ENCODE peak calls at places on chromosome 17, in ten cellular contexts. H is esophagus muscularis mucosa, V is GM12878, T is K562, C is HepG2, W is stomach, Z is transverse colon, G is suprapubic skin, K is H1, P is sigmoid colon. E is an unnamed sample.

GRCh38 chr17:14321980-14322776 is 21.3 kb downstream of the HS3ST3B1 start:
- DNase-seq in H (no peak), V (no peak), T (no peak), C (no peak), W (no peak), Z (no peak), G (no peak), K (no peak), P (no peak), E (no peak)

GRCh38 chr17:6147054-6147453 is 76.9 kb downstream of the WSCD1 start:
- DNase-seq in H (no peak), V (no peak), T (no peak), C (no peak), W (no peak), Z (no peak), G (no peak), K (no peak), P (no peak), E (no peak)

GRCh38 chr17:80123791-80124190 is 22.4 kb downstream of the GAA start:
- DNase-seq in H (no peak), V (no peak), T (no peak), C (no peak), W (peak; percentile 25), Z (no peak), G (no peak), K (no peak), P (peak; percentile 68), E (no peak)

GRCh38 chr17:62628845-62629555 is 1.5 kb downstream of the MRC2 start:
- DNase-seq in H (no peak), V (no peak), T (no peak), C (no peak), W (no peak), Z (no peak), G (no peak), K (no peak), P (no peak), E (no peak)

GRCh38 chr17:62895256-62895649 is 70.8 kb upstream of the TANC2 start:
- DNase-seq in H (no peak), V (no peak), T (no peak), C (no peak), W (no peak), Z (no peak), G (no peak), K (no peak), P (no peak), E (no peak)

GRCh38 chr17:60398227-60398959 is 6.5 kb upstream of the USP32 start:
- DNase-seq in H (no peak), V (peak; percentile 71), T (no peak), C (no peak), W (no peak), Z (no peak), G (no peak), K (no peak), P (no peak), E (no peak)

GRCh38 chr17:81513669-81514484 is 1.3 kb upstream of the ACTG1 start:
- DNase-seq in H (no peak), V (no peak), T (no peak), C (peak; percentile 72), W (peak; percentile 80), Z (peak; percentile 66), G (peak; percentile 86), K (no peak), P (peak; percentile 83), E (peak; percentile 62)

GRCh38 chr17:75270218-75270965 is 639 bp downstream of the MIF4GD start:
- DNase-seq in H (no peak), V (no peak), T (peak; percentile 78), C (peak; percentile 88), W (peak; percentile 66), Z (peak; percentile 78), G (peak; percentile 85), K (no peak), P (peak; percentile 88), E (peak; percentile 79)

GRCh38 chr17:58010067-58010799 is 3.2 kb upstream of the SRSF1 start:
- DNase-seq in H (no peak), V (no peak), T (no peak), C (no peak), W (no peak), Z (no peak), G (no peak), K (no peak), P (no peak), E (no peak)

GRCh38 chr17:58005728-58006562 is 1.1 kb downstream of the SRSF1 start:
- DNase-seq in H (no peak), V (no peak), T (no peak), C (no peak), W (no peak), Z (no peak), G (no peak), K (no peak), P (no peak), E (no peak)

GRCh38 chr17:58006924-58007780 is at the start of gene SRSF1:
- DNase-seq in H (peak; percentile 98), V (peak; percentile 97), T (peak; percentile 90), C (peak; percentile 97), W (peak; percentile 97), Z (peak; percentile 98), G (peak; percentile 98), K (peak; percentile 87), P (peak; percentile 99), E (peak; percentile 96)

GRCh38 chr17:58006563-58006923 is 503 bp downstream of the SRSF1 start:
- DNase-seq in H (peak; percentile 95), V (no peak), T (peak; percentile 66), C (peak; percentile 77), W (peak; percentile 73), Z (peak; percentile 77), G (peak; percentile 85), K (no peak), P (peak; percentile 89), E (no peak)

DNA sequence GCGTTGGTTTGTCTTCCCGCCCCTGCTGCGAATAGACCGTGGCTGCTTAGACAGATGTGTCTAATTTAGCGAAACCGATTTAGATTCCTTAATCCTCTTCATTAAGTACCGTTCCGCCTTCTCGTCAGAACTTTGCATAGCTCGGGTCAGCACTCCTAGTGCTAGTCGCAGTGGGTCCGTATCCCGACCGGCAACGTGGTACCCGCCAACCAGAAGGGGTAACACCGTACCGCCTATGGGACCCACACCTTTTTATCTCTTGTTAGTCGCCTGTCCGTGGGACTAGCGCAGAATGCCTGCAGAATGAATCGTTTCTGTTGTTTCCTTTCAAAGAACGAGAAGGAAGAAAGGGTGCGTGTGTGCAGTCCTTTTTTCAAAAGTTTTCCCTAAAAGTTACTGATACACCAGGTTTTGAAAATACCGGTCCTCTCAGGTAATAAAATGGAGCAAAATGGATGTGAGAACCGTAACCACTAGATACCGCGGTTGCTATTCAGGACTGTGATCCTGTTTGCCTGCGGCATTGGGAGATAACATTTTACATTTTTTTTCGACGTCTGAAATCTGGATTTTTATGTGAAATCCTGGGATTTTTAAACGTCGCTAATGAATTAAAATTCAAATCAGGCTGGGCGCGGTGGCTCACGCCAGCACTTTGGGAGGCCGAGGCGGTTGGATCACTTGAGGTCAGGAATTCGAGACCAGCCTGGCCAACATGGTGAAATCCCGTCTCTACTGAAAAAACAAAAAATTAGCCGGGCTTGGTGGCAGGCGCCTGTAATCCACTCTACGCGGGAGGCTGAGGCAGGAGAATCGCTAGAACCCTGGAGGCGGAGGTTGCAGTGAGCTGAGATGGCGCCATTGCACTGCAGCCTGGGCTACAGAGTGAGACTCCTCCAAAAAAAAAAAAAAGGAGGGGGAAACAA is 998 bp upstream of the SRSF1 start:
- DNase-seq in H (no peak), V (no peak), T (no peak), C (no peak), W (no peak), Z (no peak), G (no peak), K (no peak), P (no peak), E (no peak)
- TF ChIP-seq POLR2AphosphoS5 in H (no peak), V (no peak), T (peak; percentile 34), C (no peak), W (no peak), Z (no peak), G (no peak), K (no peak), P (no peak), E (no peak)

DNA sequence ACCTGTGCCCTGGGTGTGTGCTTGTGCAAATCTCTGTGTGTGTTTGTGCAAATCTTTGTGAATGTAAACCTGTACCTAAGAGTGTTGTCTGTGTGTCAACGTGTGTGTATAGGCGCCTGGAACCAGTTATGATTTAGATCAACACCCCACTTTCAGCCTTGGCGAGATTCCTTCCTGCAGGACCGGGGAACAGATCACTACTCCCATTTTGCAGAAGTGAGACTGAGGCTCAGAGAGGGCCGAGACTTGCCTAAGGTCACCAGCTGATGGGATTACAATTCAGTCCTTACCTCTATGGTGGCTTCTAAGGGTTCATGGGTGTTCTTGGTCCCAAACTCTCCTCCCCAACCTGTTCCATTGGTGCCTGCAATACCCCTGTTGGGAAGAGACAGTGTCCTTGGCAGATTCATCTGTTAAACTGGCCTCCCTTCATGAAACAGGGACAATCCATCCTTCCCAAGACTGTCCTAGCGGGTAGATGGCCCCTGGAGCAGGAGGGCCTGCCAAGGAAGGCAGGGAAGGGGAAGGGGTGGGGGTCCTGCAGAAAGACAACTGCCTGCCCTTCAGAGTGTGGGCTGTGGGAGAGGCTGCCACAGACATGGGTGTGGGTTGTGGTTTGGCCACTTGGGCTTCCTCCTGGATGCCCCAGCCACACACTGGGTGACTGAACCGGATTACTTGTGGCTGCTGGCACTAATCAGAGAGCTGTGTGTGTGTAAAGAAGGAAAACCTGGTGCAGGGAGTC is 6.9 kb upstream of the MAPK7 start:
- DNase-seq in H (no peak), V (no peak), T (no peak), C (no peak), W (no peak), Z (no peak), G (no peak), K (no peak), P (peak; percentile 53), E (no peak)
- TF ChIP-seq EP300 in H (no peak), V (no peak), T (no peak), C (no peak), W (no peak), Z (no peak), G (no peak), K (no peak), P (no peak), E (no peak)

GRCh38 chr17:38747385-38748328 is 479 bp downstream of the PCGF2 start:
- DNase-seq in H (no peak), V (no peak), T (peak; percentile 89), C (no peak), W (no peak), Z (peak; percentile 57), G (no peak), K (no peak), P (no peak), E (no peak)

GRCh38 chr17:38748329-38749221 is at the start of gene PCGF2:
- DNase-seq in H (peak; percentile 99), V (no peak), T (peak; percentile 77), C (peak; percentile 89), W (peak; percentile 85), Z (peak; percentile 88), G (peak; percentile 94), K (peak; percentile 68), P (peak; percentile 94), E (peak; percentile 91)

GRCh38 chr17:38750312-38751121 is 2.0 kb upstream of the PSMB3 start:
- DNase-seq in H (no peak), V (no peak), T (no peak), C (peak; percentile 50), W (no peak), Z (no peak), G (no peak), K (no peak), P (no peak), E (no peak)

GRCh38 chr17:38750044-38750311 is 1.8 kb upstream of the PCGF2 start:
- DNase-seq in H (no peak), V (no peak), T (no peak), C (no peak), W (no peak), Z (no peak), G (no peak), K (no peak), P (no peak), E (no peak)

GRCh38 chr17:38749222-38750043 is 1.3 kb upstream of the PCGF2 start:
- DNase-seq in H (peak; percentile 96), V (no peak), T (peak; percentile 65), C (peak; percentile 89), W (peak; percentile 81), Z (peak; percentile 84), G (peak; percentile 92), K (no peak), P (peak; percentile 95), E (peak; percentile 91)
- TF ChIP-seq POLR2A in H (peak; percentile 50), V (no peak), T (peak; percentile 93), C (peak; percentile 84), W (no peak), Z (peak; percentile 81), G (no peak), K (peak; percentile 77), P (peak; percentile 51), E (no peak)

GRCh38 chr17:44170135-44170498 is 387 bp upstream of the ASB16 start:
- DNase-seq in H (no peak), V (no peak), T (no peak), C (no peak), W (no peak), Z (no peak), G (no peak), K (no peak), P (no peak), E (no peak)

GRCh38 chr17:44174427-44174826 is 3.9 kb downstream of the ASB16 start:
- DNase-seq in H (no peak), V (no peak), T (no peak), C (no peak), W (no peak), Z (no peak), G (no peak), K (no peak), P (no peak), E (no peak)

GRCh38 chr17:44171931-44172455 is 1.5 kb downstream of the ASB16 start:
- DNase-seq in H (no peak), V (no peak), T (no peak), C (no peak), W (no peak), Z (no peak), G (no peak), K (no peak), P (no peak), E (no peak)

GRCh38 chr17:44167181-44167861 is 3.2 kb upstream of the ASB16 start:
- DNase-seq in H (no peak), V (no peak), T (no peak), C (no peak), W (no peak), Z (no peak), G (no peak), K (no peak), P (no peak), E (no peak)

GRCh38 chr17:44170499-44171201 is at the start of gene ASB16:
- DNase-seq in H (no peak), V (no peak), T (no peak), C (no peak), W (peak; percentile 56), Z (no peak), G (no peak), K (no peak), P (no peak), E (no peak)
- TF ChIP-seq POLR2AphosphoS5 in H (peak; percentile 80), V (no peak), T (no peak), C (no peak), W (no peak), Z (no peak), G (no peak), K (no peak), P (no peak), E (no peak)